ENCODE peak calls at places on chromosomes 6 and 20, in ten cellular contexts. R is HEK293T, W is globus pallidus, V is GM13977, O is naive B cell, E is KG1, J is neuronal stem cell, T is fibroblast of pulmonary artery, M is DND-41, L is heart left ventricle. X is an unnamed sample.

GRCh38 chr6:157527471-157527907 is 146.5 kb downstream of the ZDHHC14 start:
- DNase-seq in T (peak), R (no peak), E (no peak), L (no peak), W (no peak), V (peak), O (no peak), M (no peak), J (no peak), X (no peak)

GRCh38 chr20:18180815-18181214 is 43.2 kb downstream of the KAT14 start:
- DNase-seq in V (no peak), L (no peak), W (no peak), O (no peak), J (no peak), R (no peak), M (no peak), E (no peak), T (no peak), X (no peak)

GRCh38 chr6:138931660-138932059 is 56.4 kb downstream of the REPS1 start:
- DNase-seq in V (peak), M (no peak), E (no peak), T (no peak), R (no peak), O (no peak), W (no peak), L (no peak), J (no peak), X (no peak)

GRCh38 chr20:48139262-48140041 is 354.2 kb upstream of the SULF2 start:
- DNase-seq in W (no peak), L (no peak), V (no peak), R (no peak), M (no peak), E (no peak), J (no peak), O (no peak), T (peak), X (no peak)

GRCh38 chr20:63128367-63128766 is 87.6 kb downstream of the YTHDF1 start:
- DNase-seq in M (no peak), T (no peak), W (no peak), E (no peak), J (no peak), L (peak), V (no peak), O (no peak), R (no peak), X (no peak)

GRCh38 chr6:27791182-27791939 is 120.8 kb downstream of the OR2B2 start:
- DNase-seq in W (peak), V (peak), M (no peak), T (peak), O (no peak), R (peak), J (peak), E (peak), L (peak), X (peak)

GRCh38 chr6:31546339-31546961 is at the start of gene ATP6V1G2:
- DNase-seq in O (peak), E (peak), W (peak), M (peak), V (peak), T (peak), J (peak), L (peak), R (peak), X (peak)

GRCh38 chr6:106750146-106750900 is 120.9 kb downstream of the QRSL1 start:
- DNase-seq in O (no peak), T (no peak), V (no peak), R (no peak), W (no peak), M (no peak), L (no peak), E (no peak), J (no peak), X (no peak)

GRCh38 chr6:7747901-7748504 is 22.1 kb downstream of the BMP6 start:
- DNase-seq in L (no peak), W (no peak), J (no peak), M (no peak), T (no peak), V (no peak), O (no peak), R (no peak), E (no peak), X (no peak)

GRCh38 chr20:14488756-14489479 is 151.5 kb upstream of the FLRT3 start:
- DNase-seq in W (no peak), L (no peak), J (no peak), O (no peak), T (no peak), R (no peak), E (no peak), V (no peak), M (no peak), X (no peak)

GRCh38 chr6:80454197-80454596 is 347.7 kb downstream of the BCKDHB start:
- DNase-seq in W (no peak), R (no peak), T (peak), O (no peak), J (no peak), M (no peak), L (no peak), E (no peak), V (peak), X (no peak)

GRCh38 chr6:163529605-163530004 is 115.1 kb downstream of the QKI start:
- DNase-seq in R (no peak), E (no peak), V (no peak), O (no peak), W (no peak), T (peak), J (no peak), M (no peak), L (no peak), X (no peak)

GRCh38 chr6:2885967-2886731 is 17.0 kb downstream of the SERPINB9 start:
- DNase-seq in E (no peak), R (no peak), V (no peak), L (no peak), T (no peak), M (no peak), W (no peak), O (no peak), J (no peak), X (no peak)

GRCh38 chr6:132131777-132132176 is 180.6 kb upstream of the CCN2 start:
- DNase-seq in R (peak), M (no peak), W (no peak), E (no peak), T (peak), J (no peak), L (peak), O (peak), V (no peak), X (peak)

GRCh38 chr6:18350728-18351127 is 36.4 kb upstream of the RNF144B start:
- DNase-seq in M (no peak), L (no peak), W (peak), T (no peak), J (no peak), E (no peak), V (no peak), O (peak), R (no peak), X (no peak)

GRCh38 chr20:46088409-46089075 is 1.2 kb downstream of the NCOA5 start:
- DNase-seq in W (no peak), V (no peak), O (no peak), M (peak), T (peak), L (no peak), J (no peak), R (peak), E (no peak), X (no peak)

GRCh38 chr6:5695260-5696245 is 311.2 kb downstream of the NRN1 start:
- DNase-seq in J (no peak), L (no peak), W (no peak), E (no peak), M (no peak), R (no peak), O (no peak), V (no peak), T (peak), X (no peak)

GRCh38 chr6:34476941-34477340 is 11.1 kb downstream of the PACSIN1 start:
- DNase-seq in M (no peak), W (no peak), J (no peak), E (no peak), L (no peak), O (no peak), R (no peak), T (no peak), V (no peak), X (peak)

GRCh38 chr20:24657211-24657610 is 187.8 kb downstream of the SYNDIG1 start:
- DNase-seq in M (no peak), E (no peak), T (peak), O (no peak), L (no peak), V (no peak), J (no peak), R (no peak), W (no peak), X (no peak)

GRCh38 chr20:41003143-41003932 is 25.3 kb upstream of the TOP1 start:
- DNase-seq in E (peak), O (no peak), V (no peak), R (no peak), L (peak), M (no peak), J (no peak), W (no peak), T (peak), X (no peak)

GRCh38 chr6:30136570-30137286 is 788 bp downstream of the TRIM40 start:
- DNase-seq in W (no peak), R (no peak), L (no peak), T (no peak), J (no peak), M (no peak), E (no peak), V (no peak), O (no peak), X (no peak)

GRCh38 chr6:114404339-114404955 is 61.6 kb upstream of the HS3ST5 start:
- DNase-seq in E (no peak), T (no peak), L (no peak), O (no peak), R (no peak), V (no peak), J (no peak), M (no peak), W (no peak), X (no peak)